ENCODE peak calls at places on chromosomes 3 and 15, in seven cellular contexts. E is thoracic aorta, O is HFFc6, Y is IMR-90, B is glutamatergic neuron, P is breast epithelium, K is MCF 10A. H is an unnamed sample.

GRCh38 chr3:10187944-10188343 is 23.2 kb downstream of the IRAK2 start:
- DNase-seq in E (no peak), O (no peak), Y (no peak), B (no peak), P (no peak), K (no peak), H (no peak)

GRCh38 chr3:71432044-71432970 is 151.2 kb downstream of the FOXP1 start:
- DNase-seq in E (no peak), O (no peak), Y (no peak), B (no peak), P (no peak), K (no peak), H (no peak)

GRCh38 chr15:68431792-68432401 is at the start of gene ITGA11:
- DNase-seq in E (peak; percentile 59), O (no peak), Y (peak; percentile 34), B (peak; percentile 70), P (no peak), K (peak; percentile 70), H (peak; percentile 79)

GRCh38 chr3:120752865-120753264 is 10.3 kb downstream of the GTF2E1 start:
- DNase-seq in E (no peak), O (no peak), Y (no peak), B (no peak), P (no peak), K (no peak), H (no peak)

GRCh38 chr15:70265986-70266385 is 168.3 kb upstream of the TLE3 start:
- DNase-seq in E (no peak), O (no peak), Y (no peak), B (no peak), P (no peak), K (no peak), H (no peak)

GRCh38 chr3:15325228-15325627 is 7.2 kb downstream of the SH3BP5 start:
- DNase-seq in E (no peak), O (peak; percentile 40), Y (peak; percentile 85), B (no peak), P (no peak), K (no peak), H (peak; percentile 76)

GRCh38 chr3:2597615-2598014 is 498.9 kb downstream of the CNTN4 start:
- DNase-seq in E (no peak), O (no peak), Y (no peak), B (no peak), P (no peak), K (no peak), H (no peak)

GRCh38 chr3:44439499-44440295 is 37.8 kb downstream of the ZNF445 start:
- DNase-seq in E (peak; percentile 19), O (no peak), Y (peak; percentile 61), B (no peak), P (no peak), K (no peak), H (peak; percentile 1)

GRCh38 chr3:188683032-188683491 is 488.7 kb upstream of the TPRG1 start:
- DNase-seq in E (peak; percentile 38), O (peak; percentile 95), Y (peak; percentile 99), B (no peak), P (no peak), K (peak; percentile 89), H (peak; percentile 85)

GRCh38 chr3:129030611-129031010 is 29.5 kb downstream of the EFCC1 start:
- DNase-seq in E (no peak), O (no peak), Y (no peak), B (no peak), P (no peak), K (no peak), H (no peak)

GRCh38 chr3:5188419-5189405 is 1.2 kb downstream of the EDEM1 start:
- DNase-seq in E (no peak), O (peak; percentile 9), Y (peak; percentile 17), B (no peak), P (no peak), K (peak; percentile 53), H (peak; percentile 32)

GRCh38 chr3:41350441-41350840 is 151.1 kb downstream of the CTNNB1 start:
- DNase-seq in E (no peak), O (no peak), Y (peak; percentile 12), B (no peak), P (no peak), K (peak; percentile 45), H (no peak)

GRCh38 chr15:75532413-75533250 is 46.5 kb downstream of the PTPN9 start:
- DNase-seq in E (peak; percentile 7), O (peak; percentile 54), Y (peak; percentile 88), B (peak; percentile 38), P (no peak), K (peak; percentile 87), H (peak; percentile 51)

GRCh38 chr3:62379206-62379834 is 6.0 kb upstream of the FEZF2 start:
- DNase-seq in E (no peak), O (no peak), Y (no peak), B (no peak), P (no peak), K (no peak), H (no peak)

GRCh38 chr3:178597388-178597787 is 61.2 kb downstream of the KCNMB2 start:
- DNase-seq in E (no peak), O (no peak), Y (no peak), B (no peak), P (no peak), K (no peak), H (no peak)

GRCh38 chr3:11379238-11379823 is 107.1 kb downstream of the ATG7 start:
- DNase-seq in E (no peak), O (peak; percentile 52), Y (peak; percentile 70), B (no peak), P (no peak), K (peak; percentile 59), H (peak; percentile 54)

GRCh38 chr3:196486263-196486662 is 17.3 kb downstream of the RNF168 start:
- DNase-seq in E (no peak), O (no peak), Y (no peak), B (peak; percentile 23), P (no peak), K (peak; percentile 29), H (no peak)

GRCh38 chr3:47042231-47042791 is 62.8 kb downstream of the NBEAL2 start:
- DNase-seq in E (no peak), O (no peak), Y (no peak), B (no peak), P (no peak), K (no peak), H (no peak)

DNA sequence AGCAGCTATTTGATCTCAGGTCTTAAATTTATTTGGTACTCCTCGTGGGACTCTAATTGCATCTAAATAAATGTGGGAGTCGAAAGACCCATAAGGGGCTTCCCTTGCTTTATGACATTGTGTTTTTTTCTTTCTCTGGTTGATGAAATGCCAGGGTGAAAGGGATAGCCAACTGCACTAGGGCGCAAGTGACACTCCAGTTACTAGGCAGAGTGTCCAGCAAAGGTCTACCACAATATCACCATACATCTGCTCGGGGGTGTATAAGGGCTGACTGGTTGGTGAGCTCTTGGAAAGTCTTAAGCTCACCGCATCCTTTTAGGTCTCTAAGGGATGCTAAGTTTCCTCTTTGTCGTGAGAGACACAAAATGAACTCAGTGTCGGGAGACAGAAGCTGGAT is 54.0 kb downstream of the PGBD4 start:
- DNase-seq in E (no peak), O (no peak), Y (no peak), B (no peak), P (no peak), K (no peak), H (no peak)
- TF ChIP-seq CTCF in E (no peak), O (no peak), Y (no peak), B (no peak), P (no peak), K (no peak), H (no peak)

GRCh38 chr15:63157891-63158431 is 684 bp upstream of the RPS27L start:
- DNase-seq in E (peak; percentile 49), O (peak; percentile 87), Y (peak; percentile 85), B (peak; percentile 39), P (no peak), K (peak; percentile 56), H (peak; percentile 83)
- TF ChIP-seq CTCF in E (no peak), O (peak; percentile 38), Y (peak; percentile 26), B (no peak), P (no peak), K (no peak), H (peak; percentile 51)

DNA sequence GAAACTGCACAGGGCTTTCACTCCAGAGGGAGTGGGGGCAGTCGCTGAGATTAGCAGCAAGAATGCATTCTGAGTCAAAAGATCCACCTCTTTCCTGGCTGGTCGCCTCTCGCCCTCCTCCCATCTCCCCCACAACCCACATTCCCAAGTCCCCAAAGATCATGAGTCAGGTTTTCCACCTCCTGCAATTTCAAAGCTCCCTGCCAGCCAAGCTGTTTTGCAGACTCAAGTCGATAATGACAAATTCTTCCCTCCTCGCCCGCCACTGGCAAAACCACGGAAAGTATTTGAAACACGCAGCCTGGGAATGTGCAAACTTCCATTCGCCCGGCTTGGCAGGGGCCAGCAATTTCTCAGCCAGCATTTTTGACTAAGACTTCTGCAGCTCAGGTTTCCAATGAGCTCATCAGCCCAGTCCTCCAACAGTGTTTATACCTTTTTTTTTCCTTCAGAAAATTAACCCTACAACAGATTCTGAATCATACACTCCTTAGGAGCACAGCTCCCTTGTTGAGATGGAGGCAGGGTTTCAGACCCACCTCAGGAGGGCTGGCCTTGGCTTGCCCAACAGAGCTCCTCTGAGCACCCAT is 181.4 kb downstream of the SMAD6 start:
- DNase-seq in E (peak; percentile 91), O (peak; percentile 100), Y (peak; percentile 100), B (no peak), P (peak; percentile 90), K (peak; percentile 99), H (peak; percentile 100)
- TF ChIP-seq CTCF in E (no peak), O (no peak), Y (peak; percentile 0), B (no peak), P (no peak), K (no peak), H (no peak)

GRCh38 chr15:81000626-81001179 is at the start of gene TLNRD1:
- DNase-seq in E (peak; percentile 62), O (peak; percentile 85), Y (peak; percentile 92), B (peak; percentile 92), P (peak; percentile 83), K (peak; percentile 91), H (peak; percentile 88)

GRCh38 chr15:81002254-81003022 is 1.7 kb downstream of the TLNRD1 start:
- DNase-seq in E (no peak), O (no peak), Y (no peak), B (peak; percentile 53), P (no peak), K (no peak), H (no peak)

GRCh38 chr15:81003023-81003350 is 2.3 kb downstream of the TLNRD1 start:
- DNase-seq in E (no peak), O (no peak), Y (no peak), B (no peak), P (no peak), K (no peak), H (no peak)

GRCh38 chr15:81001180-81002003 is 669 bp downstream of the TLNRD1 start:
- DNase-seq in E (no peak), O (peak; percentile 41), Y (peak; percentile 35), B (peak; percentile 72), P (peak; percentile 58), K (peak; percentile 47), H (peak; percentile 53)

GRCh38 chr15:81002004-81002253 is 1.2 kb downstream of the TLNRD1 start:
- DNase-seq in E (no peak), O (no peak), Y (no peak), B (peak; percentile 55), P (no peak), K (no peak), H (no peak)
- TF ChIP-seq CTCF in E (no peak), O (no peak), Y (no peak), B (no peak), P (no peak), K (no peak), H (no peak)